ENCODE peak calls at places on chromosomes 2 and 18, in eight cellular contexts. Y is stomach, N is uterus, B is K562, U is IMR-90, G is thoracic aorta, E is A549, R is coronary artery. S is an unnamed sample.

GRCh38 chr2:190679813-190680591 is 31.1 kb downstream of the NAB1 start:
- DNase-seq in B (peak; percentile 27), R (no peak), Y (peak; percentile 49), G (no peak), N (peak; percentile 19), E (peak; percentile 71), U (peak; percentile 21), S (no peak)

GRCh38 chr2:219962801-219963200 is 335.4 kb downstream of the SLC4A3 start:
- DNase-seq in Y (no peak), N (no peak), E (no peak), B (no peak), G (no peak), R (no peak), U (no peak), S (no peak)

GRCh38 chr18:59918320-59918755 is 18.5 kb downstream of the PMAIP1 start:
- DNase-seq in N (no peak), B (peak; percentile 33), R (no peak), E (peak; percentile 66), U (peak; percentile 61), G (no peak), Y (peak; percentile 35), S (peak; percentile 68)

GRCh38 chr2:148720501-148720998 is 76.0 kb downstream of the EPC2 start:
- DNase-seq in B (no peak), G (no peak), Y (peak; percentile 51), R (peak; percentile 62), U (peak; percentile 57), N (peak; percentile 33), E (no peak), S (peak; percentile 42)

GRCh38 chr2:17460401-17461086 is 57.7 kb downstream of the RAD51AP2 start:
- DNase-seq in N (no peak), E (no peak), B (no peak), R (no peak), Y (no peak), G (no peak), U (no peak), S (no peak)

GRCh38 chr2:32976409-32977063 is 29.8 kb downstream of the LTBP1 start:
- DNase-seq in Y (peak; percentile 49), G (no peak), B (no peak), R (no peak), N (no peak), U (no peak), E (no peak), S (no peak)

GRCh38 chr18:48308027-48308635 is 101.1 kb downstream of the ZBTB7C start:
- DNase-seq in N (no peak), R (no peak), G (no peak), U (no peak), Y (peak; percentile 63), E (no peak), B (no peak), S (no peak)

GRCh38 chr2:109558076-109558882 is 55.5 kb downstream of the SEPTIN10 start:
- DNase-seq in R (no peak), U (peak; percentile 83), E (peak; percentile 87), B (no peak), Y (peak; percentile 69), N (peak; percentile 22), G (no peak), S (no peak)

GRCh38 chr18:2515408-2515807 is 55.9 kb downstream of the METTL4 start:
- DNase-seq in U (peak; percentile 93), B (no peak), R (no peak), N (no peak), E (peak; percentile 31), G (no peak), Y (no peak), S (no peak)

GRCh38 chr2:221104391-221104811 is 467.7 kb downstream of the EPHA4 start:
- DNase-seq in Y (peak; percentile 34), N (peak; percentile 31), R (peak; percentile 80), G (peak; percentile 46), B (no peak), E (no peak), U (peak; percentile 64), S (peak; percentile 86)

GRCh38 chr2:236531205-236531604 is 38.4 kb upstream of the ACKR3 start:
- DNase-seq in G (no peak), U (no peak), R (no peak), Y (no peak), N (no peak), E (no peak), B (no peak), S (no peak)

GRCh38 chr2:29810956-29811355 is 110.4 kb downstream of the ALK start:
- DNase-seq in B (no peak), Y (no peak), R (no peak), U (no peak), N (no peak), E (no peak), G (no peak), S (no peak)

GRCh38 chr18:13425357-13426095 is 207.0 kb downstream of the LDLRAD4 start:
- DNase-seq in N (no peak), E (no peak), U (no peak), Y (no peak), R (no peak), B (no peak), G (no peak), S (no peak)

GRCh38 chr2:3001595-3002184 is 375.9 kb downstream of the EIPR1 start:
- DNase-seq in G (no peak), U (no peak), E (peak; percentile 42), B (no peak), R (no peak), Y (no peak), N (no peak), S (no peak)

GRCh38 chr2:174335605-174336402 is 1.1 kb downstream of the SP9 start:
- DNase-seq in U (no peak), Y (no peak), B (peak; percentile 50), N (no peak), E (peak; percentile 80), G (no peak), R (no peak), S (no peak)

GRCh38 chr2:239267411-239267941 is 133.3 kb downstream of the HDAC4 start:
- DNase-seq in N (peak; percentile 57), Y (peak; percentile 80), E (no peak), B (peak; percentile 43), U (peak; percentile 80), R (peak; percentile 84), G (no peak), S (peak; percentile 72)

GRCh38 chr18:34322365-34323289 is 97.9 kb upstream of the NOL4 start:
- DNase-seq in Y (peak; percentile 59), G (no peak), E (peak; percentile 51), U (peak; percentile 57), B (no peak), N (no peak), R (no peak), S (no peak)

GRCh38 chr2:96116424-96116878 is at the start of gene ADRA2B:
- DNase-seq in G (no peak), E (peak; percentile 48), R (no peak), U (no peak), B (peak; percentile 94), Y (peak; percentile 86), N (no peak), S (peak; percentile 86)

GRCh38 chr2:122000556-122001340 is 245.3 kb downstream of the TSN start:
- DNase-seq in G (no peak), Y (no peak), B (no peak), U (no peak), N (no peak), R (no peak), E (no peak), S (no peak)

GRCh38 chr2:85740193-85740592 is 13.6 kb upstream of the ATOH8 start:
- DNase-seq in B (no peak), E (no peak), Y (no peak), U (no peak), R (no peak), G (no peak), N (no peak), S (no peak)
- H3K27ac ChIP-seq in B (no peak overlapping the region), E (peak overlapping the region; percentile 97), Y (peak overlapping the region; percentile 90), U (no peak overlapping the region), R (peak overlapping the region; percentile 98), G (peak overlapping the region; percentile 97), N (peak overlapping the region; percentile 93), S (peak overlapping the region; percentile 91)

GRCh38 chr2:104891145-104891544 is 37.2 kb downstream of the POU3F3 start:
- DNase-seq in G (no peak), N (no peak), B (no peak), E (no peak), U (no peak), Y (no peak), R (no peak), S (no peak)

GRCh38 chr2:104890092-104890393 is 36.1 kb downstream of the POU3F3 start:
- DNase-seq in E (no peak), U (no peak), R (no peak), Y (no peak), B (no peak), N (no peak), G (no peak), S (no peak)

GRCh38 chr2:104888489-104889245 is 34.8 kb downstream of the POU3F3 start:
- DNase-seq in Y (no peak), R (no peak), B (no peak), E (no peak), N (no peak), G (no peak), U (no peak), S (no peak)

GRCh38 chr2:104890670-104891069 is 36.8 kb downstream of the POU3F3 start:
- DNase-seq in E (no peak), N (no peak), G (no peak), R (no peak), Y (no peak), U (no peak), B (no peak), S (no peak)

GRCh38 chr2:104889261-104890091 is 35.6 kb downstream of the POU3F3 start:
- DNase-seq in B (no peak), N (no peak), Y (no peak), E (no peak), G (no peak), R (no peak), U (no peak), S (no peak)
- H3K27ac ChIP-seq in B (no peak overlapping the region), N (no peak overlapping the region), Y (no peak overlapping the region), E (no peak overlapping the region), G (no peak overlapping the region), R (no peak overlapping the region), U (no peak overlapping the region), S (no peak overlapping the region)

DNA sequence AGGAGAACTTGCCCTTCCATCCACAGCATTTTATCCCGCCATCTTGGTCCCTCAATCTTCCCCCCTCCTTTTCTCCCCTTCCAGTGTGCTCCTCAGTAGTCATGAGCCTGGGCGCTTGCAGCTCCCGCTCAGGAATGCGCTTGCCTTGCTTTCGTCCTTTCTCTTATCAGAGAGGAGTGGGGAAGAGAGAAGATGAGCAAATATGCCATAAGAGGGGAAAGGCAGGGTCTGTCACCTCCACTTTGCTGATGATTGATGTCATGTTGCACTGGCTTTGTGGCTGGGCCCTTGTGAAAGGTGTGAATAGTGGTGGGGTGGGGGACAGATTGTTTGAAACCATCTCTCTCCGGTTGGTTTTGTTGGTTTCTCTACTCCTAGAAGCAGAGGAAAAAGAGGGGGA is 569.3 kb downstream of the TNS1 start:
- DNase-seq in R (no peak), N (peak; percentile 59), G (no peak), U (peak; percentile 28), B (no peak), Y (no peak), E (no peak), S (peak; percentile 47)
- H3K27ac ChIP-seq in R (peak overlapping the region; percentile 18), N (peak overlapping the region; percentile 86), G (no peak overlapping the region), U (peak overlapping the region; percentile 67), B (no peak overlapping the region), Y (peak overlapping the region; percentile 16), E (no peak overlapping the region), S (peak overlapping the region; percentile 63)

DNA sequence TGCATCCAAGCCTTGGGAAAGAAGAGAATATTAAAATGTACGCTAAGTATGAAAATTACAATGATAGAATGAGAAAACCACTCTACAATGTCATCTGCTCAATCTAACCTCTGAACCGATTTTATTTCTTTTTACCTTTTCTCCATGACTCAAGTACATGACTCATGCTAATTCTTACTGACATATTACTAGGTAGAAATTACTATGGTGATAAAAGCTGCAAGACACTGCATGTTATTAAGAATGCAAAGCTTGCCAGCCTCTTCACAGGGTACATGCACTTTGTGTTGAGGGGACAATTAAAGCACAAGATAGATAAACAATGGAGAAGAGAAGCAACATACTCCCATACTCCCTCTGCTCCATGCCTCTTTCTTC is 20.7 kb downstream of the SFT2D3 start:
- DNase-seq in E (no peak), U (peak; percentile 41), R (no peak), G (no peak), B (no peak), N (no peak), Y (no peak), S (no peak)
- H3K27ac ChIP-seq in E (no peak overlapping the region), U (no peak overlapping the region), R (no peak overlapping the region), G (no peak overlapping the region), B (no peak overlapping the region), N (no peak overlapping the region), Y (no peak overlapping the region), S (peak overlapping the region; percentile 69)

S was measured in heart left ventricle.